ENCODE peak calls at places on chromosomes 7 and 10, in four cellular contexts. One of them, this sample, is unnamed.

GRCh38 chr7:65832281-65832680 is 40.6 kb upstream of the VKORC1L1 start:
- DNase-seq in GM23338: peak
- DNase-seq in SK-N-SH: no peak
- DNase-seq in K562: no peak
- DNase-seq in this sample: peak

GRCh38 chr10:85032981-85033380 is 704.6 kb downstream of the CCSER2 start:
- DNase-seq in SK-N-SH: no peak
- DNase-seq in K562: no peak
- DNase-seq in GM23338: no peak
- DNase-seq in this sample: no peak

GRCh38 chr10:95325863-95326262 is 35.1 kb upstream of the PDLIM1 start:
- DNase-seq in SK-N-SH: no peak
- DNase-seq in K562: no peak
- DNase-seq in GM23338: no peak
- DNase-seq in this sample: no peak

GRCh38 chr7:151249034-151249731 is 689 bp upstream of the SMARCD3 start:
- DNase-seq in K562: no peak
- DNase-seq in SK-N-SH: peak
- DNase-seq in GM23338: peak
- DNase-seq in this sample: peak

GRCh38 chr7:30445770-30446169 is 32.8 kb downstream of the NOD1 start:
- DNase-seq in K562: peak
- DNase-seq in SK-N-SH: no peak
- DNase-seq in GM23338: peak
- DNase-seq in this sample: peak

GRCh38 chr7:143415696-143416095 is 7.0 kb upstream of the EPHA1 start:
- DNase-seq in GM23338: no peak
- DNase-seq in K562: no peak
- DNase-seq in SK-N-SH: no peak
- DNase-seq in this sample: no peak

GRCh38 chr7:94177441-94177840 is 173.3 kb upstream of the BET1 start:
- DNase-seq in SK-N-SH: no peak
- DNase-seq in K562: no peak
- DNase-seq in GM23338: no peak
- DNase-seq in this sample: no peak

GRCh38 chr7:98470131-98470985 is 69.5 kb upstream of the BAIAP2L1 start:
- DNase-seq in GM23338: peak
- DNase-seq in K562: peak
- DNase-seq in SK-N-SH: peak
- DNase-seq in this sample: peak

GRCh38 chr10:133393401-133394063 is 425 bp upstream of the MTG1 start:
- DNase-seq in SK-N-SH: peak
- DNase-seq in GM23338: no peak
- DNase-seq in K562: no peak
- DNase-seq in this sample: no peak

GRCh38 chr7:17915796-17916195 is 24.5 kb downstream of the SNX13 start:
- DNase-seq in K562: no peak
- DNase-seq in SK-N-SH: no peak
- DNase-seq in GM23338: no peak
- DNase-seq in this sample: no peak

GRCh38 chr7:137984181-137985041 is 17.5 kb downstream of the CREB3L2 start:
- DNase-seq in K562: peak
- DNase-seq in SK-N-SH: no peak
- DNase-seq in GM23338: no peak
- DNase-seq in this sample: no peak

GRCh38 chr7:16951483-16952080 is 69.8 kb upstream of the AGR3 start:
- DNase-seq in GM23338: no peak
- DNase-seq in SK-N-SH: no peak
- DNase-seq in K562: no peak
- DNase-seq in this sample: no peak

GRCh38 chr10:59175538-59176240 is 754 bp upstream of the PHYHIPL start:
- DNase-seq in GM23338: peak
- DNase-seq in SK-N-SH: no peak
- DNase-seq in K562: no peak
- DNase-seq in this sample: no peak

GRCh38 chr10:8618834-8619233 is 564.3 kb downstream of the GATA3 start:
- DNase-seq in GM23338: no peak
- DNase-seq in K562: no peak
- DNase-seq in SK-N-SH: no peak
- DNase-seq in this sample: no peak

GRCh38 chr7:82567841-82568240 is 124.3 kb upstream of the CACNA2D1 start:
- DNase-seq in GM23338: no peak
- DNase-seq in SK-N-SH: peak
- DNase-seq in K562: no peak
- DNase-seq in this sample: no peak

DNA sequence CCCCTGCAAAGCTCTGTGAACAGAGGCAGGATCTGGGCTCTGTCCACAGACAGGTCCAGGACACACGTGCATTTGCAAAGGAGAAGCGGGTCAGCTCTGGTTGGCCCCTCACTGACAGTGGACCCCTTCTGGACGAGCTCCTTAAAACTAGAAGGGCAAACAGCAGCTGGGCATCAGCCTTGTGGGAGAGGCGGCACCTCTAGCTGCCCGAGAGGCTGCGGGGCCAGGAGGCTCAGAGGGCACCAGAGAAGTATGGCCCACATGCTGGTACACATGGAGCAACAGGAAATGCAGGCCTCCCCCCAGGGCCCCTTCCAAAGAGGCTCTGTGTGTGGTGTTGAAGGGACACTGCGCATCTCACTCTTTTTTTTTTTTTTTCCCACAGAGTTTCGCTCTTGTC is 233.0 kb upstream of the TCERG1L start:
- DNase-seq in SK-N-SH: no peak
- DNase-seq in K562: no peak
- DNase-seq in GM23338: no peak
- DNase-seq in this sample: no peak
- TF ChIP-seq POLR2AphosphoS5 in SK-N-SH: no peak
- TF ChIP-seq POLR2AphosphoS5 in K562: no peak
- TF ChIP-seq POLR2AphosphoS5 in GM23338: no peak
- TF ChIP-seq POLR2AphosphoS5 in this sample: no peak

DNA sequence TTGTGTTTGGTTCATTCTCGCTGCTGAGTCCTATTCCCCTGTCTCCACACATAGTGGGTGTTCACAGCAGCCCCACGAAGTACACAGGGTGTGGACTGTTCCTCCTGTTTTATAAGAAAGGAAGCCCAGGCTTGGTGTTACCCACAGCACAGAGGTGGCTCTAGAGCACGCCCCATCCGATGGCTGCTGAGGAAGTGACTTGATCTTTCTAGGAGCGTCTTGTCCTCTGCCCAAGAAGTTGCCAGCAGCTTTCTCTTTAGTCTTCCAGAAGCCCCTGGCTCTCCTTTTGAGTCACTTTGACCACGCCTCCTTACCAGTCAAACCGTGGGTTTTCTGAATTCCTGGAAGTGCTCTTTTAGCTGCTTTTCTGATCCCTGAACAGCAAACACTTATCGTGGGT is 94.0 kb downstream of the GRK5 start:
- DNase-seq in K562: no peak
- DNase-seq in SK-N-SH: no peak
- DNase-seq in GM23338: no peak
- DNase-seq in this sample: peak
- TF ChIP-seq POLR2AphosphoS5 in K562: no peak
- TF ChIP-seq POLR2AphosphoS5 in SK-N-SH: no peak
- TF ChIP-seq POLR2AphosphoS5 in GM23338: no peak
- TF ChIP-seq POLR2AphosphoS5 in this sample: no peak

GRCh38 chr7:51965454-51965853 is 648.8 kb upstream of the COBL start:
- DNase-seq in SK-N-SH: peak
- DNase-seq in GM23338: no peak
- DNase-seq in K562: no peak
- DNase-seq in this sample: no peak
- TF ChIP-seq POLR2AphosphoS5 in SK-N-SH: no peak
- TF ChIP-seq POLR2AphosphoS5 in GM23338: no peak
- TF ChIP-seq POLR2AphosphoS5 in K562: no peak
- TF ChIP-seq POLR2AphosphoS5 in this sample: no peak

GRCh38 chr10:107540981-107541380 is 376.5 kb upstream of the SORCS1 start:
- DNase-seq in GM23338: no peak
- DNase-seq in SK-N-SH: no peak
- DNase-seq in K562: no peak
- DNase-seq in this sample: no peak
- TF ChIP-seq POLR2AphosphoS5 in GM23338: no peak
- TF ChIP-seq POLR2AphosphoS5 in SK-N-SH: no peak
- TF ChIP-seq POLR2AphosphoS5 in K562: no peak
- TF ChIP-seq POLR2AphosphoS5 in this sample: no peak

DNA sequence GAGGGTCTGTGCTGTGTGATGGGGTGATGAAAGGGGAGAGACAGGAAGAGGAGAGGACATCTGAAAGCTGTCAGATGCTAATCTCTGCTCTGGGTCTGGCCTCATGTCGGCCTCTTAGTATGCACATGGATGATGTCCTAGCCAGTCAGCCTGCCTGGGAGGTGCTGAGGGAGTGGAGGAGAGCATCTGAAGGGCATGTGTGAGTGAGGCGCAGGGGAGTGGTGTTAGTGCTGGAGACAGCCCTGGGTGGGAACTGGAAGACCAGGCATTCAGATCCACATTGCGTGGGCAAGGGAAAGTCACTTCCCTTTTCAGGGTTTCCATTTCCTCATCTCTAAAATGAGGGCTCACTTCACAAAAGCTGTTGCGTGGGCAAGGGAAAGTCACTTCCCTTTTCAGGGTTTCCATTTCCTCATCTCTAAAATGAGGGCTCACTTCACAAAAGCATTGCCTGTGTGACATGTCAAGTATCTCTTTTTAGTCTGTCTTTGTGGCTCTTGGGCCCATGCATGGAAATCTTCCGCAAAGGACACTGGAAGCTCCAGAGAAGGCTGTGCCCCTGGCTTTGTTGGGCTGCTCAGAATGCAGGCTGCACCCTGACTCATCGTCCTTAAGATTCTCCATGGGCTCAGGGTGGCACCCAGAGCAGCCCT is 10.1 kb downstream of the SFTPD start:
- DNase-seq in K562: no peak
- DNase-seq in SK-N-SH: peak
- DNase-seq in GM23338: no peak
- DNase-seq in this sample: peak
- TF ChIP-seq POLR2AphosphoS5 in K562: no peak
- TF ChIP-seq POLR2AphosphoS5 in SK-N-SH: no peak
- TF ChIP-seq POLR2AphosphoS5 in GM23338: no peak
- TF ChIP-seq POLR2AphosphoS5 in this sample: no peak

This sample was measured in transverse colon.